ENCODE peak calls at places on chromosome 18, in seven cellular contexts. Q is PC-9, T is hepatocyte, X is heart right ventricle, K is foreskin fibroblast, H is fibroblast of the aortic adventitia, J is stomach. V is an unnamed sample.

GRCh38 chr18:10739152-10739551 is 213.3 kb downstream of the NAPG start:
- DNase-seq in Q (no peak), T (no peak), X (no peak), K (no peak), H (peak; percentile 32), J (no peak), V (no peak)

GRCh38 chr18:69648486-69648885 is 247.8 kb downstream of the DOK6 start:
- DNase-seq in Q (no peak), T (no peak), X (no peak), K (no peak), H (no peak), J (no peak), V (no peak)

GRCh38 chr18:62655520-62656219 is 59.7 kb upstream of the PHLPP1 start:
- DNase-seq in Q (no peak), T (no peak), X (no peak), K (no peak), H (no peak), J (no peak), V (no peak)

GRCh38 chr18:63005306-63005705 is 290.0 kb downstream of the PHLPP1 start:
- DNase-seq in Q (no peak), T (no peak), X (no peak), K (no peak), H (no peak), J (no peak), V (no peak)

GRCh38 chr18:30696201-30696600 is 346.3 kb downstream of the DSC3 start:
- DNase-seq in Q (no peak), T (no peak), X (no peak), K (no peak), H (no peak), J (no peak), V (no peak)

GRCh38 chr18:59904051-59904601 is 4.3 kb downstream of the PMAIP1 start:
- DNase-seq in Q (no peak), T (no peak), X (no peak), K (peak; percentile 25), H (no peak), J (no peak), V (no peak)

GRCh38 chr18:57352761-57353136 is 392 bp downstream of the ST8SIA3 start:
- DNase-seq in Q (no peak), T (no peak), X (no peak), K (no peak), H (no peak), J (no peak), V (no peak)

GRCh38 chr18:59799383-59800015 is 100.3 kb upstream of the PMAIP1 start:
- DNase-seq in Q (no peak), T (no peak), X (no peak), K (peak; percentile 85), H (peak; percentile 49), J (no peak), V (no peak)

GRCh38 chr18:6810191-6810590 is 80.7 kb downstream of the ARHGAP28 start:
- DNase-seq in Q (no peak), T (no peak), X (no peak), K (peak; percentile 40), H (peak; percentile 52), J (no peak), V (no peak)

GRCh38 chr18:13260114-13260926 is 41.8 kb downstream of the LDLRAD4 start:
- DNase-seq in Q (no peak), T (no peak), X (no peak), K (no peak), H (no peak), J (no peak), V (no peak)

GRCh38 chr18:9613550-9614400 is 584 bp downstream of the PPP4R1 start:
- DNase-seq in Q (peak; percentile 66), T (peak; percentile 84), X (peak; percentile 73), K (peak; percentile 75), H (peak; percentile 47), J (peak; percentile 57), V (peak; percentile 66)

GRCh38 chr18:11976463-11976862 is 4.8 kb upstream of the IMPA2 start:
- DNase-seq in Q (no peak), T (no peak), X (no peak), K (no peak), H (no peak), J (no peak), V (no peak)

GRCh38 chr18:29879763-29880162 is 1162.8 kb downstream of the DSC3 start:
- DNase-seq in Q (no peak), T (no peak), X (no peak), K (no peak), H (no peak), J (no peak), V (no peak)

GRCh38 chr18:48923746-48924580 is 26.8 kb downstream of the SMAD7 start:
- DNase-seq in Q (no peak), T (peak; percentile 76), X (no peak), K (peak; percentile 70), H (peak; percentile 57), J (no peak), V (peak; percentile 83)

GRCh38 chr18:72187956-72188355 is 356.2 kb downstream of the CBLN2 start:
- DNase-seq in Q (no peak), T (no peak), X (no peak), K (no peak), H (no peak), J (no peak), V (no peak)

GRCh38 chr18:24397131-24397693 is 412 bp downstream of the OSBPL1A start:
- DNase-seq in Q (peak; percentile 16), T (peak; percentile 65), X (no peak), K (peak; percentile 83), H (peak; percentile 81), J (peak; percentile 44), V (peak; percentile 69)

GRCh38 chr18:24395049-24395780 is 2.4 kb downstream of the OSBPL1A start:
- DNase-seq in Q (no peak), T (peak; percentile 16), X (no peak), K (peak; percentile 63), H (peak; percentile 39), J (no peak), V (peak; percentile 15)

GRCh38 chr18:24398515-24398914 is 891 bp upstream of the OSBPL1A start:
- DNase-seq in Q (peak; percentile 25), T (peak; percentile 19), X (no peak), K (peak; percentile 81), H (peak; percentile 40), J (no peak), V (no peak)

GRCh38 chr18:24397694-24398365 is at the start of gene OSBPL1A:
- DNase-seq in Q (peak; percentile 89), T (peak; percentile 97), X (peak; percentile 96), K (peak; percentile 99), H (peak; percentile 86), J (peak; percentile 96), V (peak; percentile 95)

DNA sequence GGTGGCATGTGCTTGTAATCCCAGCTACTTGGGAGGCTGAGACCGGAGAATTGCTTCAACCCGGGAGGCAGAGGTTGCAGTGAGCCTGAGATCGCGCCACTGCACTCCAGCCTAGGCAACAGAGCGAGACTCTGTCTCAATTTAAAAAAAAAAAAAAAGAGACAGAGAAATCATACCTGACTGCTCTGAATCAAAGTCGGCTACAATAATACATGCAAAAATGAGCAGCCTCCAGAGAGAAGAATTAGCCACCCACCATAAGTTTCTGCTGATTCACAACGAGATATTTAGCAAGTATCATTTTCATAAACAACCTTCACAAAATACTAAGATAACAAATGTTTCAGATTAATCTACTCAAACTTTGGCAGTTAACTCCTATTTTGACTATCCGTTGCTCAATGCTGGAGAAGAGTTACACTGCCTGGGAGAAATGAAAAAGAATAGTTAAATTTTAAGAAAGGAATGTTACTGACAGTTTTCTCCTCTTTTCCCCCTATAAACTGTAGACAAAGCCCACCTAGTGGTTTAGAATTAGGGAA is 1.5 kb downstream of the OSBPL1A start:
- DNase-seq in Q (no peak), T (no peak), X (no peak), K (peak; percentile 47), H (peak; percentile 28), J (no peak), V (no peak)
- H3K4me3 ChIP-seq in Q (peak overlapping the region; percentile 71), T (peak overlapping the region; percentile 57), X (no peak overlapping the region), K (peak overlapping the region; percentile 84), H (peak overlapping the region; percentile 74), J (no peak overlapping the region), V (no peak overlapping the region)

DNA sequence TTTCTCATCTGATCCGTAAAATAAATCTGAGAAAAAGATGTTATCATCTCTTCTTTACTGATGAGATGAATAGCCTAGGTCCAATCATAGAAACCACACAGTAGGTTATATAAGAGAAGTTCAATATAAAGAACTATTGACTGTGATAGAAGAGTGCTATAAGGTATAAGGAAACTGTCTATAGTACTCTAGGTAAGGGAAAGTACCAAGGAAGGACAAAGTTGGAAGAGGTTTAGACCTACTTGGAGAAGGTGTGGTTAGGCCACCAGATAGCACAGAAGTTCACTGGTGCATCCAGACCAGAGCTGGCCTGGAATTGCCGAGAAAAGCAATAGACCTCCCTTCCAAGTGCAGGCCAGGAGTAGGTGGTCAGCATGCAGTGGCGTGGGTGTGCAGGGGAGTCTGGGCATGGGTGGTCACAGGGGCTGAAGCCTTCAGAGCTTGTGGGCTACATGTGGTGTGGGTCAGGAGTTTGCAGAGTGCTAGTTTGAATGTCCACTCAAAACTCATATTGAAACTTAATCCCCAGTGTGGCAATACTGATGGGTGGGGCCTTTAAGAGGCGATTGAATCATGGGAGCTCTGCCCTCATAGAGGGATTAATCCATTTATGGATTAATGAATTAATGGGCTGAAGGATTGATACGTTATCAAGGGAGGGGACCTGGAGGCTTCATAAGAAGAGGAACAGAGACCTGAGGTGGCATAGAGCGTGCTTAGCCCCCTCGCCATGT is 86.3 kb downstream of the ALPK2 start:
- DNase-seq in Q (no peak), T (no peak), X (no peak), K (peak; percentile 31), H (no peak), J (no peak), V (no peak)
- H3K4me3 ChIP-seq in Q (no peak overlapping the region), T (no peak overlapping the region), X (no peak overlapping the region), K (no peak overlapping the region), H (no peak overlapping the region), J (no peak overlapping the region), V (no peak overlapping the region)

GRCh38 chr18:46574000-46574739 is 82.8 kb downstream of the LOXHD1 start:
- DNase-seq in Q (no peak), T (no peak), X (no peak), K (no peak), H (no peak), J (no peak), V (no peak)
- H3K4me3 ChIP-seq in Q (no peak overlapping the region), T (no peak overlapping the region), X (no peak overlapping the region), K (no peak overlapping the region), H (no peak overlapping the region), J (no peak overlapping the region), V (no peak overlapping the region)

GRCh38 chr18:22174341-22175148 is 5.2 kb downstream of the GATA6 start:
- DNase-seq in Q (no peak), T (peak; percentile 58), X (no peak), K (no peak), H (peak; percentile 67), J (no peak), V (peak; percentile 74)

GRCh38 chr18:22172594-22173049 is 3.2 kb downstream of the GATA6 start:
- DNase-seq in Q (no peak), T (no peak), X (no peak), K (no peak), H (peak; percentile 48), J (no peak), V (peak; percentile 56)

GRCh38 chr18:22173221-22173927 is 4.0 kb downstream of the GATA6 start:
- DNase-seq in Q (no peak), T (no peak), X (no peak), K (no peak), H (peak; percentile 46), J (no peak), V (peak; percentile 48)

GRCh38 chr18:22175326-22175725 is 5.9 kb downstream of the GATA6 start:
- DNase-seq in Q (no peak), T (no peak), X (no peak), K (no peak), H (peak; percentile 58), J (no peak), V (peak; percentile 56)

DNA sequence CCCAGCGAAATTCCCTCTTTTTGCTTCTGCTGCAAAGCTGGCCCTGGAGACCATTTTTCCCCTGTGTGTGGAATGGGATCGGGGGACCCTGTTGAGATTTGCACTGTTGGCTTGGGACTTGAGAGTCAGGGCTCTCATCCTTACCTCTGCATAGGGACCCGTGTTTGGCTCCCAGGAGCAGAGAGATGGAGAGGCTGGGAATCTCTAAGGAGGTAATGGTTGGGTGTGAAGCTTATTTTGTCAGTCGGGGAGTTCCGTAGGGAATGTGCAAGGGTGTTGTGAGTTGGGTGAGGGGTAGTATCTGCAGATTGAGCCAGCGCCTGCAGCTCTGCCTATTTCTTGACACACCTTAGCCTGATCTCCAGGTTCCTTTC is 4.5 kb downstream of the GATA6 start:
- DNase-seq in Q (no peak), T (no peak), X (no peak), K (no peak), H (peak; percentile 63), J (no peak), V (peak; percentile 64)
- H3K4me3 ChIP-seq in Q (no peak overlapping the region), T (peak overlapping the region; percentile 98), X (peak overlapping the region; percentile 75), K (no peak overlapping the region), H (peak overlapping the region; percentile 97), J (peak overlapping the region; percentile 80), V (peak overlapping the region; percentile 35)

V was measured in small intestine.